ENCODE peak calls at places on chromosomes 16 and 17, in four cellular contexts. F is NT2/D1; K is CD4-positive, alpha-beta memory T cell; A is left ventricle myocardium inferior. E is an unnamed sample. For H3K27me3, the result is how much of the 10 kb centered on the place peaks cover.

GRCh38 chr17:58789160-58789559 is 33.5 kb downstream of the PPM1E start:
- DNase-seq in F (no peak), K (no peak), A (no peak), E (no peak)

GRCh38 chr17:2709173-2709661 is 2.3 kb downstream of the CLUH start:
- DNase-seq in F (no peak), K (no peak), A (no peak), E (peak)

GRCh38 chr17:8153957-8154607 is 1.9 kb upstream of the PER1 start:
- DNase-seq in F (peak), K (peak), A (peak), E (peak)

GRCh38 chr16:57367111-57367752 is 5.1 kb upstream of the CX3CL1 start:
- DNase-seq in F (no peak), K (no peak), A (no peak), E (peak)

GRCh38 chr16:66502020-66502913 is 47.7 kb downstream of the TK2 start:
- DNase-seq in F (no peak), K (no peak), A (peak), E (no peak)

GRCh38 chr17:75370288-75370687 is 35.2 kb downstream of the GRB2 start:
- DNase-seq in F (no peak), K (no peak), A (peak), E (no peak)

GRCh38 chr17:75552847-75553552 is 27.5 kb downstream of the LLGL2 start:
- DNase-seq in F (no peak), K (no peak), A (no peak), E (no peak)

GRCh38 chr16:30152517-30152916 is 29.5 kb upstream of the MAPK3 start:
- DNase-seq in F (no peak), K (no peak), A (no peak), E (no peak)

GRCh38 chr17:5785867-5786509 is 201.7 kb upstream of the NLRP1 start:
- DNase-seq in F (no peak), K (no peak), A (no peak), E (no peak)

GRCh38 chr16:12260647-12261262 is 284.2 kb downstream of the SNX29 start:
- DNase-seq in F (peak), K (no peak), A (no peak), E (peak)

GRCh38 chr16:58337090-58337444 is 42.2 kb upstream of the PRSS54 start:
- DNase-seq in F (no peak), K (no peak), A (no peak), E (no peak)

GRCh38 chr16:70577256-70577698 is 53.7 kb downstream of the SF3B3 start:
- DNase-seq in F (no peak), K (no peak), A (no peak), E (peak)

GRCh38 chr16:84677849-84678248 is 22.0 kb upstream of the USP10 start:
- DNase-seq in F (no peak), K (no peak), A (no peak), E (no peak)

GRCh38 chr16:23423496-23424049 is 29.4 kb downstream of the COG7 start:
- DNase-seq in F (no peak), K (no peak), A (peak), E (peak)

GRCh38 chr17:82212331-82213250 is at the start of gene CCDC57:
- DNase-seq in F (no peak), K (peak), A (peak), E (peak)

GRCh38 chr17:81162491-81162890 is 2.8 kb upstream of the PVALEF start:
- DNase-seq in F (no peak), K (no peak), A (no peak), E (no peak)

GRCh38 chr17:81163051-81163695 is 2.1 kb upstream of the PVALEF start:
- DNase-seq in F (no peak), K (no peak), A (no peak), E (no peak)

GRCh38 chr17:81160747-81161453 is 4.4 kb upstream of the PVALEF start:
- DNase-seq in F (no peak), K (no peak), A (no peak), E (no peak)

GRCh38 chr17:81161536-81161935 is 3.8 kb upstream of the PVALEF start:
- DNase-seq in F (no peak), K (no peak), A (no peak), E (peak)

GRCh38 chr17:81161972-81162371 is 3.3 kb upstream of the PVALEF start:
- DNase-seq in F (no peak), K (no peak), A (no peak), E (no peak)
- H3K27me3 ChIP-seq in F (under half), K (under half), A (under half), E (under half)

GRCh38 chr16:49725651-49726050 is 130.3 kb downstream of the ZNF423 start:
- DNase-seq in F (no peak), K (no peak), A (no peak), E (no peak)
- H3K27me3 ChIP-seq in F (under half), K (under half), A (under half), E (under half)

GRCh38 chr16:28011223-28011622 is 52.3 kb downstream of the GSG1L start:
- DNase-seq in F (no peak), K (no peak), A (no peak), E (no peak)

GRCh38 chr16:28012031-28012445 is 51.5 kb downstream of the GSG1L start:
- DNase-seq in F (no peak), K (no peak), A (no peak), E (no peak)

GRCh38 chr16:28013878-28014277 is 49.6 kb downstream of the GSG1L start:
- DNase-seq in F (no peak), K (no peak), A (no peak), E (no peak)

GRCh38 chr16:28014851-28015250 is 48.7 kb downstream of the GSG1L start:
- DNase-seq in F (no peak), K (no peak), A (no peak), E (no peak)

DNA sequence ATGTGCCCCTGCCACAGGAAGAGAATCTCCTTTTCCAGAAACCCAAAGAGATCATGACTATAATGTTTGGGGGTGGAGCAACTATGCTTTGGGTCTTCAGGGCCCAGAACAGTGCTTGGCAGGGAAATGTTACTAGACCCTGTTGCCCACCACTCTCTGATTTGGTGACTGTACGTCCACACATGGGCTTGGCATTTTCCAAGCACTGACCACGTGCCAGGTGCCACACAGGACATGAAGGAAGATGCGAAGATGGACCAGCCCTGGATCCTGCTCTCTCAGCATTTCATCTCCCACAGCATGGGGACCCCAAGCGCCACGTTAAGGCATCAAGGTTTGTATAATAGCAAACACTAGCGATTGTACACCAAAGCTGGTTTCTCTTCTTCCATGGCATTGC is 50.1 kb downstream of the GSG1L start:
- DNase-seq in F (no peak), K (no peak), A (no peak), E (no peak)
- H3K27me3 ChIP-seq in F (under half), K (under half), A (half or more), E (under half)

DNA sequence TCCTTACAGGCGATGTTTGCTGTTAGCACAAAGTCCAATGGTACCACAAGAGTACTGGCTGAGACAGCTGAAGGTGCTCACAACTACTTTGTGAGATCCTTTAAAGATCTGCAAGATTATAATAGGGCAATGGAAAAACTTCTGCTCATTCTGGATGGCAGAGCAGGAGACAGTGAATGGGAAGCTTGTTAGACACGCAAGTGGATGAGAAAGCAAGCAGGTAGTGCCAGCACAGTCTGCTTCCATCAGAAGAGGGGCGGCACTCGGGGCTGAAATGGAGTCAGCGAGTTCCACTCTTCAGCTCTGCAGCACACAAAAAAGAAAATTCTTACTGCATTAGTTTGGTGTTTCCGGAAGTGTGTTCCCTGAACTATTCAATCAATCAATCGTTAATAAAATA is 4.8 kb upstream of the TEKT3 start:
- DNase-seq in F (no peak), K (no peak), A (no peak), E (no peak)
- H3K27me3 ChIP-seq in F (under half), K (under half), A (under half), E (under half)

GRCh38 chr17:68674271-68674925 is 73.2 kb upstream of the FAM20A start:
- DNase-seq in F (no peak), K (no peak), A (no peak), E (no peak)

GRCh38 chr17:68679882-68680281 is 78.7 kb upstream of the FAM20A start:
- DNase-seq in F (no peak), K (no peak), A (no peak), E (no peak)

GRCh38 chr17:68676856-68677255 is 75.7 kb upstream of the FAM20A start:
- DNase-seq in F (no peak), K (no peak), A (no peak), E (no peak)

DNA sequence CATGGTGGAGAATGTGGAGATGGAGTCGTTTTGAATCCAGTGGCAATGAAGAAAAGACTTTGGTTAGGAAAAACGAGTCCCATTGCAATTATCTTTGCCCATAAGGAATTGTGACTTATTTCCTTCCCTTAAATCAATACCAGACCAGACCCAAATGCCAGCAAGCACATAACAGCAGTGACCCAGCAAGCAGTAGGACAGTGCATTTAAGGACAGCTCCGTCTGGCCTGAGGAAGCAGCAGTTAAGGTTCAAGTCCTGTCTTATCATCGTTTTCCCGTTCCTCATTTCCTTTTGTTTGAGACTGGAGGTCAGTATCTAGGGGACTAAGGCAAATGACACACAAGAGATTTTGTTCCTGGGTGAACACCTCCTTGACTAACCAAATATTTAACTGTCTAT is 74.6 kb upstream of the FAM20A start:
- DNase-seq in F (no peak), K (no peak), A (no peak), E (no peak)
- H3K27me3 ChIP-seq in F (under half), K (under half), A (under half), E (under half)

GRCh38 chr17:79657036-79657435 is 46.2 kb upstream of the RBFOX3 start:
- DNase-seq in F (no peak), K (no peak), A (no peak), E (no peak)

GRCh38 chr17:79658811-79659207 is 48.0 kb upstream of the RBFOX3 start:
- DNase-seq in F (peak), K (no peak), A (no peak), E (no peak)

GRCh38 chr17:79659376-79659775 is 48.5 kb upstream of the RBFOX3 start:
- DNase-seq in F (no peak), K (no peak), A (no peak), E (no peak)

GRCh38 chr17:79655672-79656290 is 44.9 kb upstream of the RBFOX3 start:
- DNase-seq in F (no peak), K (no peak), A (no peak), E (no peak)

DNA sequence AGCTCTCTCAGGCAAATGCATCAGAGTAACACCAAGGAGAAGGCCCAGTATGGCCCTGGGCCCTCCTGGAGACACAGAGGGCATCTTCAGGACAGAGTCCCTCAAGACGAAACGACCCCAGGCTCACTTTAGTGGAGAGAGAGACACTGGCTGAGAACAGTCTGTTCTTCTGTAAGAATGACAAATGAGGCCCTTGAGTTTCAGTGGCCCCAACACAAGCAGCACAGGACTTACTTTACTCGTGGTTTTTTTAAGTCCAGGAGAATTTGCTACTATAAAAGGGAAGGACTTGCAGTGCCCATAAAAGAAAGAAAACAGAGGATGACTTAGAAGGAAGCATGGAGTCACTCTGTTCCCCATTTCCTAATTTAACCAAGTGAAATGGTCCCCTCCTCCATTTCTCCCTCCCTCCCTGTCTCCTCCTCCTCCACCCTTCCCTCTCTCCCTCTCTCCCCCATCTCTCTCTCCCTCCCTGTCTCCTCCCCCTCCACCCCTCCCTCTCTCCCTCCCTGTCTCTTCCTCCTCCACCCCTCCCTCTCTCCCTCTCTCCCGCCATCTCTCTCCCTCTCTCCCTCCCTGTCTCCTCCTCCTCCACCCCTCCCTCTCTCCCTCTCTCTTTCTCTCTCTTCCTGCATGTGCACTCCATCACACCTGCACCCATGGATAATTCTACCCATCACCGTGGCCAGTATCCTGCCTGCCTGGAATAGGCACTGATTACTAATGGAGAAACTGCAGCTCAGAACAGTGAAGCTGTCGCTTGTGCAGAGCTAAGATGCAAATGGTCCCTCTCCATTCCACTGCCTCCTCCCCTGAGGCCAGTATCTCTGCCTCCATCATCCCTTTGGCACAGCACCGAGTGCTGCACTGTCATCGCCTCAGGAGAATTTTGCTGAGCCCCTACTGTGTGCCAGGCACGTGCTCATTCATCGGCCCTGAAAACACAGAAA is 47.3 kb upstream of the RBFOX3 start:
- DNase-seq in F (no peak), K (no peak), A (no peak), E (no peak)
- H3K27me3 ChIP-seq in F (under half), K (under half), A (half or more), E (half or more)

GRCh38 chr16:27514806-27515205 is 34.9 kb downstream of the GTF3C1 start:
- DNase-seq in F (no peak), K (no peak), A (peak), E (no peak)

GRCh38 chr16:27518226-27518625 is 31.5 kb downstream of the GTF3C1 start:
- DNase-seq in F (no peak), K (no peak), A (no peak), E (no peak)

GRCh38 chr16:27512061-27512460 is 37.7 kb downstream of the GTF3C1 start:
- DNase-seq in F (no peak), K (no peak), A (no peak), E (no peak)

GRCh38 chr16:27515874-27516353 is 33.8 kb downstream of the GTF3C1 start:
- DNase-seq in F (peak), K (no peak), A (no peak), E (no peak)

DNA sequence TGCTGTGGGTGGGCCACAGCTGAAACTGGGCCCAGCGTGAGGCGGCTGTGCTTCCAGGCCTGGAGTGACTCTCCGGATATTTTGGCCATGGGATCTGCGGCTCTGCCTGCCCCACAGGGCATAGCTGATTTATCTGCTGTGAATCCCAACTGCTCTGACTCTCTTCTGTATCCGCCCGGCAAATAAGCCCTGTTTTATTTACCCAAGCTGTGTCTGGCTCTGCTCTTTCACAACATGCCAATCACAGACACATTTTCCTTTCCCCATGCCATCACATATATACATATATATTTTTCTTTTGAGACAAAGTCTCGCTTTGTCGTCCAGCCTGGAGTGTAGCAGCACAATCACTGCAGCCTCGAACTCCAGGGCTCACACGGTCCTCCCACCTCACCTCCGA is 33.4 kb downstream of the GTF3C1 start:
- DNase-seq in F (no peak), K (no peak), A (no peak), E (no peak)
- H3K27me3 ChIP-seq in F (under half), K (under half), A (under half), E (under half)

GRCh38 chr17:45791935-45792334 is 7.8 kb downstream of the CRHR1 start:
- DNase-seq in F (no peak), K (no peak), A (no peak), E (no peak)
- H3K27me3 ChIP-seq in F (under half), K (under half), A (half or more), E (half or more)

DNA sequence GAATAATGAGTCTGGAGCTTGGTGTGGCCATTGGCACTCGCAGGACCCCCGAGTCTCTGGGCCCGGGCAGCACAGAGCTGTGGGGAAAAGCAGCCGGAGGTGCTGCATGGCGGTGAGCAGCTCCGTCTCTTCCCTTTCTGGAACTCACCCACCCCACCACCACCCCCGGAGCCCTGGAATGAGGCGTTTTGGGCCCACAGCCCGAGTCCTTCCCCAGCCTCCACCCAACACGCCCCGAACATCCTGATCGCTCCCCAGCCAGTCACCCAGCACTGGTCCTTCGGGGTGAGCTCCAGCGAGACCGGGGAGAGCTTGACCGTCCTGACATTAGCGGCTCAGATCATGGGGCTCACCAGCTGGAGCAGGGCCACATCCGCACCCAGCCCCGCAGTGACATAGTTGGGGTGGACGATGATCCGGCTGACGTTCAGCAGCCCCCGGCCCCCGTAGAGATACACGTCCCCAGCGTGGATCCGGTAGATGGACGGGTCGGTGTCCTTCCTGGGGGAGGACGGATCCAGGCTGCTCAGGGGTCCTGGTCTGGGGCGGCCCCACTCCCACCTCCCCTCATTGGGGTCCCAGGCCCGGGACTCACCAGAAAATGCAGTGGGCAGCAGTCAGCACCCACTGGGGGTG is 6.5 kb downstream of the TPSD1 start:
- DNase-seq in F (no peak), K (no peak), A (no peak), E (no peak)
- H3K27me3 ChIP-seq in F (half or more), K (under half), A (half or more), E (under half)

E was measured in RWPE2.